ENCODE peak calls at places on chromosomes 4 and X, in five cellular contexts. W is sciatic nerve, K is cortex of kidney, Q is bronchial epithelial cell, V is GM20000. B is an unnamed sample.

GRCh38 chr4:184145596-184145995 is 72.1 kb downstream of the ENPP6 start:
- DNase-seq in K (no peak), V (no peak), W (no peak), Q (no peak), B (no peak)

GRCh38 chr4:148452970-148453369 is 10.8 kb upstream of the NR3C2 start:
- DNase-seq in W (no peak), Q (no peak), K (no peak), V (no peak), B (no peak)

GRCh38 chrX:71214604-71215334 is 8.3 kb upstream of the GJB1 start:
- DNase-seq in W (no peak), K (no peak), Q (no peak), V (no peak), B (no peak)

GRCh38 chr4:143224255-143224654 is 39.5 kb downstream of the USP38 start:
- DNase-seq in W (no peak), K (no peak), Q (no peak), V (no peak), B (no peak)

GRCh38 chrX:119790977-119791436 is 423 bp downstream of the RPL39 start:
- DNase-seq in Q (peak; percentile 28), K (no peak), W (peak; percentile 67), V (no peak), B (peak; percentile 51)

GRCh38 chr4:149518471-149518870 is 297.2 kb downstream of the IQCM start:
- DNase-seq in K (no peak), Q (no peak), V (no peak), W (no peak), B (no peak)

GRCh38 chr4:63464393-63464792 is 944.9 kb downstream of the TECRL start:
- DNase-seq in Q (no peak), W (no peak), V (no peak), K (no peak), B (no peak)

GRCh38 chrX:139078761-139079160 is 367.2 kb upstream of the FGF13 start:
- DNase-seq in K (no peak), V (no peak), W (no peak), Q (no peak), B (no peak)

GRCh38 chr4:107853444-107854325 is 29.0 kb downstream of the SGMS2 start:
- DNase-seq in K (no peak), W (no peak), Q (peak; percentile 48), V (no peak), B (no peak)

GRCh38 chrX:150844016-150844415 is 54.5 kb downstream of the CD99L2 start:
- DNase-seq in W (no peak), Q (peak; percentile 92), V (no peak), K (no peak), B (no peak)

GRCh38 chr4:26298198-26298950 is 22.4 kb upstream of the RBPJ start:
- DNase-seq in W (no peak), Q (no peak), V (no peak), K (no peak), B (no peak)

GRCh38 chr4:48047421-48047844 is 30.9 kb downstream of the NIPAL1 start:
- DNase-seq in Q (no peak), W (no peak), V (peak; percentile 65), K (no peak), B (peak; percentile 90)

GRCh38 chr4:13276357-13276756 is 207.8 kb downstream of the RAB28 start:
- DNase-seq in Q (no peak), W (no peak), K (no peak), V (no peak), B (no peak)

GRCh38 chr4:39305902-39306677 is 60.1 kb downstream of the RFC1 start:
- DNase-seq in V (no peak), W (no peak), K (no peak), Q (no peak), B (no peak)

GRCh38 chr4:108926058-108926457 is 163.2 kb upstream of the ETNPPL start:
- DNase-seq in Q (no peak), W (no peak), V (no peak), K (no peak), B (no peak)

GRCh38 chr4:7103599-7104365 is 35.9 kb upstream of the GRPEL1 start:
- DNase-seq in Q (no peak), W (peak; percentile 87), V (no peak), K (no peak), B (no peak)

GRCh38 chr4:1795304-1796195 is 2.5 kb downstream of the FGFR3 start:
- DNase-seq in W (no peak), Q (no peak), K (no peak), V (no peak), B (no peak)

GRCh38 chr4:20629180-20630115 is 70.8 kb upstream of the PACRGL start:
- DNase-seq in Q (no peak), K (no peak), W (no peak), V (no peak), B (no peak)

GRCh38 chr4:17324431-17324830 is 187.5 kb downstream of the QDPR start:
- DNase-seq in K (no peak), Q (no peak), W (peak; percentile 71), V (peak; percentile 33), B (peak; percentile 69)

GRCh38 chr4:55291227-55291629 is 54.8 kb upstream of the SRD5A3 start:
- DNase-seq in V (no peak), K (no peak), Q (no peak), W (no peak), B (no peak)

GRCh38 chr4:7173821-7174220 is 18.5 kb upstream of the SORCS2 start:
- DNase-seq in W (peak; percentile 44), K (no peak), V (no peak), Q (no peak), B (no peak)

GRCh38 chr4:87811977-87812376 is 12.6 kb downstream of the IBSP start:
- DNase-seq in W (no peak), Q (no peak), K (no peak), V (no peak), B (no peak)

GRCh38 chr4:120446051-120446567 is 379.5 kb upstream of the MAD2L1 start:
- DNase-seq in Q (no peak), V (no peak), K (no peak), W (no peak), B (no peak)

GRCh38 chrX:55815546-55815945 is 98.0 kb downstream of the RRAGB start:
- DNase-seq in W (no peak), K (no peak), Q (no peak), V (no peak), B (no peak)

GRCh38 chrX:40579880-40580536 is 762 bp upstream of the ATP6AP2 start:
- DNase-seq in K (no peak), V (no peak), Q (no peak), W (no peak), B (peak; percentile 13)

GRCh38 chrX:119410027-119410819 is 11.1 kb downstream of the SLC25A43 start:
- DNase-seq in K (no peak), W (peak; percentile 65), V (no peak), Q (peak; percentile 64), B (no peak)

GRCh38 chr4:88015659-88016295 is 8.3 kb downstream of the PKD2 start:
- DNase-seq in W (no peak), K (no peak), V (no peak), Q (no peak), B (no peak)

GRCh38 chrX:49053223-49054072 is 5.4 kb upstream of the CCDC120 start:
- DNase-seq in W (no peak), Q (no peak), K (no peak), V (peak; percentile 74), B (peak; percentile 66)

GRCh38 chr4:8760561-8760960 is 111.1 kb downstream of the HMX1 start:
- DNase-seq in W (no peak), K (no peak), Q (no peak), V (no peak), B (no peak)

GRCh38 chrX:7112071-7112470 is 35.4 kb upstream of the STS start:
- DNase-seq in V (no peak), W (no peak), Q (no peak), K (no peak), B (no peak)

GRCh38 chr4:152166567-152166966 is 369.3 kb downstream of the FBXW7 start:
- DNase-seq in K (no peak), V (no peak), Q (peak; percentile 13), W (no peak), B (no peak)

GRCh38 chr4:128528793-128529553 is 241.4 kb upstream of the PGRMC2 start:
- DNase-seq in V (no peak), Q (peak; percentile 97), K (no peak), W (no peak), B (no peak)

GRCh38 chr4:184117662-184118199 is 99.9 kb downstream of the ENPP6 start:
- DNase-seq in Q (no peak), W (no peak), V (no peak), K (no peak), B (no peak)

GRCh38 chrX:131067216-131067615 is 9.1 kb downstream of the ARHGAP36 start:
- DNase-seq in V (no peak), K (no peak), Q (no peak), W (no peak), B (no peak)

GRCh38 chr4:62399242-62399641 is 1199.1 kb downstream of the ADGRL3 start:
- DNase-seq in V (peak; percentile 24), W (no peak), K (no peak), Q (no peak), B (no peak)

B was measured in OCI-LY7.